ENCODE peak calls at places on chromosomes 6 and 20, in six cellular contexts. W is PC-9, T is astrocyte, O is mammary epithelial cell, Q is HepG2, F is hepatocyte. L is an unnamed sample.

GRCh38 chr20:57038608-57039440 is 227.6 kb downstream of the BMP7 start:
- DNase-seq in W (no peak), T (no peak), O (no peak), Q (no peak), F (no peak), L (no peak)

GRCh38 chr20:58092353-58092752 is 136.1 kb downstream of the ANKRD60 start:
- DNase-seq in W (no peak), T (no peak), O (no peak), Q (no peak), F (no peak), L (no peak)

GRCh38 chr20:40689100-40689942 is at the start of gene MAFB:
- DNase-seq in W (no peak), T (peak; percentile 76), O (peak; percentile 77), Q (peak; percentile 74), F (peak; percentile 96), L (peak; percentile 94)

GRCh38 chr20:59371429-59371828 is 71.0 kb downstream of the EDN3 start:
- DNase-seq in W (no peak), T (no peak), O (no peak), Q (no peak), F (no peak), L (no peak)

GRCh38 chr20:53409177-53409576 is 184.5 kb downstream of the ZNF217 start:
- DNase-seq in W (no peak), T (no peak), O (no peak), Q (no peak), F (no peak), L (no peak)

GRCh38 chr20:51731771-51732453 is 36.3 kb downstream of the ATP9A start:
- DNase-seq in W (no peak), T (peak; percentile 36), O (no peak), Q (no peak), F (peak; percentile 34), L (peak; percentile 32)

GRCh38 chr6:115896538-115897129 is 164.1 kb downstream of the FRK start:
- DNase-seq in W (no peak), T (peak; percentile 19), O (peak; percentile 19), Q (peak; percentile 14), F (peak; percentile 66), L (peak; percentile 63)

GRCh38 chr6:45746046-45746445 is 269.6 kb downstream of the CLIC5 start:
- DNase-seq in W (no peak), T (peak; percentile 96), O (peak; percentile 42), Q (no peak), F (no peak), L (peak; percentile 73)

GRCh38 chr20:41650221-41650948 is 32.2 kb upstream of the CHD6 start:
- DNase-seq in W (peak; percentile 95), T (no peak), O (no peak), Q (no peak), F (peak; percentile 61), L (no peak)

GRCh38 chr20:25126204-25126603 is 44.3 kb upstream of the VSX1 start:
- DNase-seq in W (no peak), T (no peak), O (no peak), Q (no peak), F (no peak), L (no peak)

GRCh38 chr6:137816133-137816579 is 50.9 kb upstream of the TNFAIP3 start:
- DNase-seq in W (no peak), T (no peak), O (no peak), Q (no peak), F (no peak), L (no peak)
- TF ChIP-seq CTCF in W (no peak), T (no peak), O (no peak), Q (no peak), F (no peak), L (no peak)

GRCh38 chr6:87407531-87407895 is 259 bp upstream of the CFAP206 start:
- DNase-seq in W (no peak), T (peak; percentile 18), O (no peak), Q (no peak), F (peak; percentile 64), L (no peak)

GRCh38 chr6:87396595-87397392 is 11.0 kb upstream of the CFAP206 start:
- DNase-seq in W (no peak), T (no peak), O (no peak), Q (no peak), F (no peak), L (no peak)

GRCh38 chr6:87397656-87398055 is 10.1 kb upstream of the CFAP206 start:
- DNase-seq in W (no peak), T (no peak), O (no peak), Q (no peak), F (no peak), L (no peak)

GRCh38 chr6:87401832-87402231 is 5.9 kb upstream of the CFAP206 start:
- DNase-seq in W (no peak), T (no peak), O (no peak), Q (no peak), F (no peak), L (no peak)
- H3K36me3 ChIP-seq in W (no peaks in the 10 kb centered on the region), T (no peaks in the 10 kb centered on the region), O (no peaks in the 10 kb centered on the region), Q (no peaks in the 10 kb centered on the region), F (no peaks in the 10 kb centered on the region), L (no peaks in the 10 kb centered on the region)

GRCh38 chr20:62566771-62567170 is 75.5 kb upstream of the SLCO4A1 start:
- DNase-seq in W (no peak), T (no peak), O (no peak), Q (no peak), F (no peak), L (no peak)
- TF ChIP-seq EZH2 in W (no peak), T (no peak), O (no peak), Q (no peak), F (no peak), L (no peak)

GRCh38 chr6:25939593-25939992 is 9.1 kb upstream of the SLC17A2 start:
- DNase-seq in W (no peak), T (no peak), O (no peak), Q (no peak), F (no peak), L (no peak)

GRCh38 chr6:25934735-25935313 is 4.3 kb upstream of the SLC17A2 start:
- DNase-seq in W (peak; percentile 39), T (no peak), O (no peak), Q (no peak), F (no peak), L (no peak)

GRCh38 chr6:25934181-25934580 is 3.7 kb upstream of the SLC17A2 start:
- DNase-seq in W (no peak), T (no peak), O (no peak), Q (no peak), F (no peak), L (no peak)

GRCh38 chr6:25931411-25931709 is 869 bp upstream of the SLC17A2 start:
- DNase-seq in W (no peak), T (no peak), O (no peak), Q (no peak), F (no peak), L (no peak)

GRCh38 chr6:25935953-25936352 is 5.5 kb upstream of the SLC17A2 start:
- DNase-seq in W (no peak), T (no peak), O (no peak), Q (no peak), F (no peak), L (no peak)
- TF ChIP-seq CTCF in W (no peak), T (no peak), O (no peak), Q (no peak), F (no peak), L (no peak)